ENCODE peak calls at places on chromosomes 13 and 19, in ten cellular contexts. S, O, V, Q, E, Y, J, F, A and C are unnamed samples.

GRCh38 chr19:19211499-19212432 is at the start of gene NCAN:
- DNase-seq in S (no peak), O (peak; percentile 49), V (peak; percentile 75), Q (no peak), E (no peak), Y (peak; percentile 96), J (no peak), F (no peak), A (no peak), C (no peak)

GRCh38 chr13:108728370-108728769 is 99.0 kb downstream of the MYO16 start:
- DNase-seq in S (no peak), O (no peak), V (peak; percentile 90), Q (no peak), E (no peak), Y (no peak), J (peak; percentile 0), F (no peak), A (no peak), C (no peak)

GRCh38 chr13:99104396-99104795 is 96.3 kb upstream of the UBAC2 start:
- DNase-seq in S (no peak), O (no peak), V (no peak), Q (no peak), E (no peak), Y (no peak), J (no peak), F (no peak), A (no peak), C (no peak)

GRCh38 chr19:15252398-15253018 is 20.3 kb upstream of the EPHX3 start:
- DNase-seq in S (peak; percentile 55), O (peak; percentile 66), V (peak; percentile 75), Q (no peak), E (no peak), Y (no peak), J (no peak), F (peak; percentile 53), A (no peak), C (peak; percentile 33)

GRCh38 chr13:94454906-94455305 is 24.6 kb downstream of the DCT start:
- DNase-seq in S (peak; percentile 62), O (no peak), V (no peak), Q (no peak), E (no peak), Y (no peak), J (no peak), F (no peak), A (no peak), C (no peak)

GRCh38 chr13:59360108-59360507 is 803.6 kb downstream of the DIAPH3 start:
- DNase-seq in S (no peak), O (no peak), V (no peak), Q (no peak), E (no peak), Y (no peak), J (no peak), F (peak; percentile 42), A (no peak), C (no peak)

GRCh38 chr13:29175245-29175873 is 355.2 kb downstream of the MTUS2 start:
- DNase-seq in S (no peak), O (no peak), V (no peak), Q (no peak), E (no peak), Y (no peak), J (no peak), F (no peak), A (no peak), C (no peak)

GRCh38 chr19:29635963-29636362 is 29.3 kb upstream of the PLEKHF1 start:
- DNase-seq in S (no peak), O (no peak), V (no peak), Q (no peak), E (no peak), Y (no peak), J (no peak), F (no peak), A (no peak), C (no peak)

GRCh38 chr13:20566917-20567755 is at the start of gene IFT88:
- DNase-seq in S (peak; percentile 85), O (peak; percentile 90), V (peak; percentile 96), Q (peak; percentile 92), E (peak; percentile 91), Y (peak; percentile 97), J (peak; percentile 86), F (peak; percentile 96), A (peak; percentile 92), C (peak; percentile 81)

GRCh38 chr19:14369399-14370168 is 11.7 kb upstream of the ADGRE5 start:
- DNase-seq in S (peak; percentile 41), O (no peak), V (no peak), Q (no peak), E (no peak), Y (no peak), J (no peak), F (no peak), A (peak; percentile 50), C (peak; percentile 32)

GRCh38 chr19:39390759-39391592 is at the start of the genes MED29 and PAF1:
- DNase-seq in S (peak; percentile 100), O (peak; percentile 96), V (peak; percentile 99), Q (peak; percentile 96), E (peak; percentile 98), Y (peak; percentile 97), J (peak; percentile 99), F (peak; percentile 100), A (peak; percentile 99), C (peak; percentile 99)

GRCh38 chr19:567296-567900 is 5.0 kb upstream of the BSG start:
- DNase-seq in S (no peak), O (no peak), V (no peak), Q (no peak), E (no peak), Y (no peak), J (no peak), F (no peak), A (no peak), C (no peak)
- H3K27ac ChIP-seq in S (no peak overlapping the region), O (no peak overlapping the region), V (no peak overlapping the region), Q (no peak overlapping the region), E (no peak overlapping the region), Y (no peak overlapping the region), J (no peak overlapping the region), F (peak overlapping the region; percentile 73), A (no peak overlapping the region), C (no peak overlapping the region)

GRCh38 chr13:55000844-55001243 is 1972.2 kb downstream of the OLFM4 start:
- DNase-seq in S (no peak), O (no peak), V (peak; percentile 69), Q (no peak), E (no peak), Y (no peak), J (no peak), F (no peak), A (no peak), C (no peak)

GRCh38 chr13:55007681-55008080 is 1979.1 kb downstream of the OLFM4 start:
- DNase-seq in S (no peak), O (no peak), V (no peak), Q (no peak), E (no peak), Y (no peak), J (no peak), F (no peak), A (no peak), C (no peak)

GRCh38 chr13:55000043-55000442 is 1971.4 kb downstream of the OLFM4 start:
- DNase-seq in S (no peak), O (no peak), V (peak; percentile 66), Q (no peak), E (no peak), Y (no peak), J (no peak), F (no peak), A (no peak), C (no peak)

GRCh38 chr13:55001881-55002280 is 1973.3 kb downstream of the OLFM4 start:
- DNase-seq in S (no peak), O (no peak), V (no peak), Q (no peak), E (no peak), Y (no peak), J (no peak), F (no peak), A (no peak), C (no peak)
- H3K27ac ChIP-seq in S (no peak overlapping the region), O (no peak overlapping the region), V (no peak overlapping the region), Q (no peak overlapping the region), E (no peak overlapping the region), Y (no peak overlapping the region), J (no peak overlapping the region), F (no peak overlapping the region), A (no peak overlapping the region), C (no peak overlapping the region)

GRCh38 chr13:33262997-33263396 is 22.6 kb downstream of the STARD13 start:
- DNase-seq in S (no peak), O (peak; percentile 27), V (no peak), Q (no peak), E (no peak), Y (no peak), J (peak; percentile 10), F (peak; percentile 67), A (no peak), C (no peak)

GRCh38 chr13:33263484-33263883 is 22.1 kb downstream of the STARD13 start:
- DNase-seq in S (no peak), O (no peak), V (no peak), Q (no peak), E (no peak), Y (no peak), J (no peak), F (peak; percentile 60), A (no peak), C (no peak)

GRCh38 chr13:33261426-33262068 is 24.0 kb downstream of the STARD13 start:
- DNase-seq in S (peak; percentile 61), O (no peak), V (no peak), Q (no peak), E (no peak), Y (no peak), J (no peak), F (no peak), A (no peak), C (no peak)

GRCh38 chr13:33262069-33262487 is 23.5 kb downstream of the STARD13 start:
- DNase-seq in S (no peak), O (no peak), V (peak; percentile 89), Q (no peak), E (no peak), Y (no peak), J (no peak), F (no peak), A (no peak), C (no peak)

DNA sequence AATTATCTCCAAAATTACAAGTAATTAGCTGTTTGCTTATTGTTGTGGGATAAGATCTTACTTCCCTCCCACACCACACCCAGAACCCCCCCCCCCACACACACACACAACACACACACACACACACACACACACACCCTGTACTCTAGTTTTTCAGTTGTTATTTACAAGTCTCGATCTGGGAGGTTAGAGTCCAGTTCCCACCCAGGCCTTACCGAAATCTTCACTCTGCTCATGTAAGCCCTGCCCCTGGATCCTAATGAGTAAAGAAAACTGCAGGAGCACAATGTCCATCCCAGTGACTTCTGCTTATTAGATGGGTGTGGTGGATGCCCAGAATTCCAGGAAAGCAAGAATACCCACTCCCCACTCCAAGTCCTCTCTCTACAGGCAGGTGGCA is 23.0 kb downstream of the STARD13 start:
- DNase-seq in S (no peak), O (no peak), V (no peak), Q (no peak), E (no peak), Y (no peak), J (no peak), F (no peak), A (no peak), C (no peak)
- H3K27ac ChIP-seq in S (peak overlapping the region; percentile 28), O (peak overlapping the region; percentile 90), V (no peak overlapping the region), Q (peak overlapping the region; percentile 88), E (peak overlapping the region; percentile 72), Y (peak overlapping the region; percentile 61), J (no peak overlapping the region), F (peak overlapping the region; percentile 73), A (peak overlapping the region; percentile 72), C (no peak overlapping the region)

GRCh38 chr13:72244788-72245187 is 377.8 kb upstream of the DACH1 start:
- DNase-seq in S (no peak), O (no peak), V (no peak), Q (no peak), E (no peak), Y (no peak), J (no peak), F (no peak), A (no peak), C (no peak)

GRCh38 chr13:72246396-72246795 is 379.4 kb upstream of the DACH1 start:
- DNase-seq in S (no peak), O (no peak), V (no peak), Q (no peak), E (no peak), Y (no peak), J (no peak), F (no peak), A (no peak), C (no peak)
- H3K27ac ChIP-seq in S (no peak overlapping the region), O (no peak overlapping the region), V (no peak overlapping the region), Q (no peak overlapping the region), E (no peak overlapping the region), Y (no peak overlapping the region), J (no peak overlapping the region), F (no peak overlapping the region), A (no peak overlapping the region), C (no peak overlapping the region)